ENCODE peak calls at places on chromosomes 2 and 18, in four cellular contexts. M is IMR-90, L is endothelial cell of umbilical vein, H is K562. O is an unnamed sample. For H3K9me1 and H3K4me1, the result is how much of the 10 kb centered on the place peaks cover.

GRCh38 chr2:112921982-112922381 is 11.0 kb downstream of the IL37 start:
- DNase-seq in M (no peak), L (no peak), H (no peak), O (no peak)

GRCh38 chr2:19609266-19609665 is 250.8 kb upstream of the OSR1 start:
- DNase-seq in M (peak), L (no peak), H (no peak), O (no peak)

GRCh38 chr2:27929916-27930486 is 39.5 kb downstream of the BABAM2 start:
- DNase-seq in M (no peak), L (no peak), H (no peak), O (no peak)

GRCh38 chr18:7908686-7909299 is 341.7 kb downstream of the PTPRM start:
- DNase-seq in M (no peak), L (no peak), H (no peak), O (no peak)

GRCh38 chr2:177398290-177398683 is 5.7 kb downstream of the AGPS start:
- DNase-seq in M (no peak), L (no peak), H (no peak), O (no peak)

GRCh38 chr2:24970483-24971299 is 1.1 kb downstream of the DNAJC27 start:
- DNase-seq in M (peak), L (peak), H (no peak), O (no peak)

GRCh38 chr2:777546-777945 is 100.3 kb upstream of the TMEM18 start:
- DNase-seq in M (no peak), L (no peak), H (no peak), O (no peak)

GRCh38 chr2:241884951-241885700 is 15.6 kb downstream of the RTP5 start:
- DNase-seq in M (no peak), L (no peak), H (no peak), O (no peak)

GRCh38 chr2:170554278-170554955 is 160.7 kb upstream of the SP5 start:
- DNase-seq in M (no peak), L (peak), H (no peak), O (no peak)

GRCh38 chr2:97718051-97718882 is 4.9 kb downstream of the ZAP70 start:
- DNase-seq in M (no peak), L (no peak), H (no peak), O (no peak)

GRCh38 chr18:1229634-1230033 is 325.0 kb downstream of the ADCYAP1 start:
- DNase-seq in M (no peak), L (no peak), H (no peak), O (no peak)

DNA sequence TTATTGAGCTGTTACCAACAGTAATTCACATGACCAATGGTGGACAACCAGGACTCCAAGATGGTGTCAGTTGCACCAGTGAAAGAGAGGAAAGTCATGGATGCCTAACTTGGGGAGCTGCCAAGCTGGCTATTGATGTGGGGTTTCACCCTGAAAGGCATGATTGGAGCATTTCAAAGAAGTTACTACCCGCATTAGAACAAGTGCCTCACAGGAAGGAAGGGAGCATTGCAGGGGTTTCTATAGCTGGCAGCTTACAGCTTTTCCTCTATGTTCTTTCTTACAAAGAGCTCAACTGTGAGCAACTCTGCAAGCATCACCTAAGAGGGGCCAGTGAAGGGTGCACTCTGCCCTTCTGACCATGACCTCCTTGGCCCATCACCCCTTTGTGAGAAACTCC is 93.1 kb downstream of the TNFRSF11A start:
- DNase-seq in M (no peak), L (no peak), H (no peak), O (no peak)
- H3K9me1 ChIP-seq in M (under half), L (under half), H (under half), O (under half)

GRCh38 chr2:10332402-10333246 is 29.9 kb downstream of the HPCAL1 start:
- DNase-seq in M (no peak), L (no peak), H (peak), O (no peak)

GRCh38 chr2:10330700-10331032 is 28.0 kb downstream of the HPCAL1 start:
- DNase-seq in M (no peak), L (no peak), H (no peak), O (no peak)

GRCh38 chr2:10331702-10332401 is 29.1 kb downstream of the HPCAL1 start:
- DNase-seq in M (no peak), L (no peak), H (peak), O (no peak)

GRCh38 chr2:10329880-10330699 is 27.4 kb downstream of the HPCAL1 start:
- DNase-seq in M (peak), L (peak), H (no peak), O (no peak)

DNA sequence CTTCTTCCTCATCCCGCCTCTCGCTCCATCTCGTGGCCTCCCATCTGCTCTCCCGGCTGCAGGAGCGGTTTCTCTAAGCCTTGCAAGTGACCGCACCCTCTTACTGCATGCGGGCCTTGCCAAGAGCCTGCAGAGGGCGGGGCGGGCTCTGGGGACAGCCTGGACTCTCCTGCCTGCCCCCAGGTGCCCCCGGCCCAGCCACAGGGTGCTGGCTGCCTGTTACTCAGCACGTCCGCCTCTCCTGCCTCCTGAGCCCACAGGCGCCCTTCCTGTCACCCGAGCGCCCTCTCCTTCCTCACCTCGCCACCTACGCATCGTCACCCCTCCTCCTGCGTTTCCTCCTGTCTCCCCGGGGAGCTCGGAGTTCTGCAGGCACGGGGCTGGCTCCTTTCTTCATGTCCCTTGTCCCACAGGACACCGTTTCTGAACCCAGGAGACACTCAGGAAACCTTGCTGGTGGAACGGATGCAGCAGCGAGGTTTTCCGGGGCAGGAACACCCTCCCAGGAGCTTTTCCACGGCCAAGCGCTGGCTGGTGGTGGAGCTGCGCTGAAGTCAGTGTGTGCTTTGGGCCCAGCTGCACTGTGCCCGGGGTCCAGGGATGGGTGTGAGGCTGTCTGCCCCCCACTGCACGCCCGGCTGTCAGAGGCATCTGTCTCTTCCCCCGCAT is 28.5 kb downstream of the HPCAL1 start:
- DNase-seq in M (no peak), L (peak), H (peak), O (no peak)
- H3K4me1 ChIP-seq in M (under half), L (half or more), H (half or more), O (under half)

GRCh38 chr2:12302140-12302539 is 414.6 kb upstream of the TRIB2 start:
- DNase-seq in M (no peak), L (no peak), H (no peak), O (no peak)
- H3K9ac ChIP-seq in M (no peak), L (no peak), H (no peak), O (no peak)

GRCh38 chr2:206990335-206990734 is 51.0 kb downstream of the CPO start:
- DNase-seq in M (peak), L (no peak), H (no peak), O (no peak)

GRCh38 chr2:206989306-206989705 is 50.0 kb downstream of the CPO start:
- DNase-seq in M (no peak), L (peak), H (peak), O (no peak)

GRCh38 chr2:206996556-206997065 is 57.3 kb downstream of the CPO start:
- DNase-seq in M (no peak), L (no peak), H (no peak), O (no peak)

GRCh38 chr2:206993512-206993911 is 54.2 kb downstream of the CPO start:
- DNase-seq in M (peak), L (no peak), H (no peak), O (no peak)

DNA sequence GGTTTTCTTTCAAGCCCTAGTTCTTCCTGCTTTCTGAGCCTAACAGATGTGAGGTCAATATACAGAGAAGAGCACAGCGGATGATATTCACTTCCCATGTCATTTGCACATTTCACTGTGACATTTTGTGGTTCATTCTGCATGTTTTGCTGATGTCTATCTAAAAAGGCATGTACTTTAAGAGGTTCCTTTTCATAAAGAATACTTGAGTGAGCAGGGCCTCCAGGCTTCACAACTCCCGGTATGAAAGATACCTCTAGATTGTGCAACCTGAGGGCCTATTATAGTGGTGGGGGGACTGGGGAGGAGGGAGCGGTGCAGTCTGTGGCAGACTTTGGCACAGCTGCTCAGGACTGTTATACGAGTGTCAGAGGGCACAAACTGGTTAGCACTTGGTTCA is 54.6 kb downstream of the CPO start:
- DNase-seq in M (peak), L (no peak), H (no peak), O (no peak)
- H3K9me1 ChIP-seq in M (under half), L (under half), H (under half), O (under half)

DNA sequence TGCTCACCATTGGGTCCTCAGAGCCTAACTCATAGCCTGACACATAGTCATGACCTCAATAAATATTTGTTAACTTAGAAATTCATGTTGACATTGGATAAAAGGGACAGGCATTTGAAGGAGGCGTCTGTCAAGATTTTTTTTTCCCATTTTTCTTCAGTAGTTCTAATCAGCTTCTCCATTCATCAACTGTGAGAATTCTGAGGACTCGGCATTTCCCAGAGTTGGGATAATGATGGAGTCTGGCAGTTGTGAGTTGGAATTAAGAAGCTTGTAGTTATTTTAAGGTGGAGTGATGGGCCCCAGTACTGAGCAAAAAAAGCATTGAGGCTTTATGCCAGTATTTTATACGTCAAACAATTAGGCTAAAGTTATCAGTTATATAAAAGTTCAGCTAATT is 4.6 kb downstream of the SPATS2L start:
- DNase-seq in M (no peak), L (no peak), H (no peak), O (no peak)
- H3K4me1 ChIP-seq in M (under half), L (under half), H (under half), O (under half)

GRCh38 chr2:20620271-20620681 is 30.6 kb downstream of the HS1BP3 start:
- DNase-seq in M (no peak), L (no peak), H (no peak), O (no peak)
- H3K9ac ChIP-seq in M (no peak), L (no peak), H (no peak), O (no peak)

GRCh38 chr2:218257390-218257981 is 3.3 kb upstream of the GPBAR1 start:
- DNase-seq in M (no peak), L (peak), H (peak), O (no peak)
- H3K9me1 ChIP-seq in M (under half), L (under half), H (under half), O (under half)

DNA sequence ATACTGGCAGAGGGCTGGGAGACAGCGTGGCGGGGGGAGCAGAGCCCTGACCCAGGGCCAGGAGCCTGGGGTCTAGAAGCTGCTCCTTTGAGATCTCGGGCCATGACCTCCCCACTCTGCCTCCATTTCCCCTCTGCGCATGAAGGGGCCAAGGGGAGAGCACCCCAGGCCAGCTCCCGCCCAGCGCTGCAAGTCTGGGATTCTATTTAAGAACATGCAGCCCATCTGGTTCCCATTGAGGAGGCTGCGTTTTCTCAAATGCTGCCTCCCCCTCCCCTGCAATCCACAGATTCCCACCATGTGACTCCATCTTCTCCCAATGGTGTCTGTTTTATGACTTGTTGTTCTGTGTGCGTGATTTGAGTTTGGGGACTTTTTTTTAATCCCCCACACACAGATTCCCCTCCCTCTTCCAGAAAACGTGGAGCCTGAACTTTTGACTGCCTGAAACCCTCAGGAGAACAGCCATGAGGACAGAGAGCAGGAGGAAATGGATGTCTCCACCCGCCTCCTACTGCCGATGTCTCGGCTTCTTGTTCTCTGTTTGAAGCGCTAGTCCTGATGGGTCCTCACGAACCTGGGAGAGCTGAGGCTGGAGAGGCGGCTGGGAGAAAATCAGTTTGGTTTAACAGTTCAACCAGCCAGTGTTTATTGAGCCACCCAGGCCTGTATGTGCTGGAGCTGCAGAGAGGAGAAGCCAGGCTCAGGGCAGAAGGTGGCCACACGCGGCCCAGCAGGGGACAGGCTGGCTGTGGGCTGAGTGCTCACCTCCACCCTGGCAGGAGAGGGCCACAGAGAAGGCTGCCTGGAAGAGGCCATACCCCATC is 202.3 kb downstream of the CYP26B1 start:
- DNase-seq in M (no peak), L (no peak), H (no peak), O (no peak)
- H3K4me1 ChIP-seq in M (under half), L (under half), H (under half), O (under half)

GRCh38 chr18:10015288-10015701 is 101.5 kb downstream of the VAPA start:
- DNase-seq in M (peak), L (no peak), H (no peak), O (peak)
- H3K9ac ChIP-seq in M (no peak), L (no peak), H (no peak), O (peak)

DNA sequence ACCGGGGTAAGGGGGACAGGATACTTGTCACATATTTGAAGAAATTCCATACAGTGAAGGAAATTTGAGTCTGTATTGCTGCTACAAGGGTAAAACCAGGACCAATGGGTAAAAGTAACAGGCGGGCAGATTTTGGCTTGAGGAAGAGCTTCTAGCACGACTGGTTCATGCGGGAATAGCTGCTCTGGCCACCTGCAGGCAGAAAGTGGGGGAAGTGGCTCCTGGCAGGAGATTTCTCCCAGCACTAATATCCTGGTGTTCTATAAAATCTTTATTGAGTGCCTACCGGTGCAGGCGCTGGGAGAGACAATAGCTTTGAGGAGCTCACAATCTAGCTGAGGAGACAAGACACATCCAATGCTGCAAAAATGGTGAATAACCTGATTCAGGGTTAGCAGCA is 198.5 kb downstream of the LOXHD1 start:
- DNase-seq in M (no peak), L (no peak), H (no peak), O (no peak)
- H3K9me1 ChIP-seq in M (under half), L (under half), H (under half), O (under half)

O was measured in keratinocyte.